ENCODE peak calls at places on chromosomes 7 and 10, in seven cellular contexts. F is CD8-positive, alpha-beta T cell; P is GM13977; V is HFF-Myc; T is AG10803; J is HCT116; B is mucosa of descending colon. U is an unnamed sample.

GRCh38 chr10:116634126-116634975 is 13.6 kb downstream of the PNLIPRP2 start:
- DNase-seq in F (no peak), P (no peak), V (no peak), T (no peak), J (peak; percentile 55), B (no peak), U (no peak)

GRCh38 chr7:44772867-44773266 is 23.6 kb upstream of the PPIA start:
- DNase-seq in F (no peak), P (no peak), V (no peak), T (no peak), J (no peak), B (no peak), U (no peak)

GRCh38 chr7:126727930-126728331 is 524.8 kb downstream of the GRM8 start:
- DNase-seq in F (no peak), P (no peak), V (peak; percentile 4), T (peak; percentile 35), J (no peak), B (no peak), U (no peak)

GRCh38 chr10:49756641-49757040 is 5.5 kb downstream of the OGDHL start:
- DNase-seq in F (no peak), P (no peak), V (no peak), T (no peak), J (no peak), B (no peak), U (no peak)

GRCh38 chr10:32377458-32378370 is 30.8 kb upstream of the EPC1 start:
- DNase-seq in F (no peak), P (no peak), V (no peak), T (peak; percentile 44), J (peak; percentile 10), B (no peak), U (no peak)

GRCh38 chr10:60524541-60524940 is 134.9 kb upstream of the ANK3 start:
- DNase-seq in F (no peak), P (no peak), V (peak; percentile 48), T (peak; percentile 64), J (no peak), B (no peak), U (no peak)

GRCh38 chr10:22159979-22160378 is 57.8 kb downstream of the EBLN1 start:
- DNase-seq in F (no peak), P (no peak), V (no peak), T (no peak), J (no peak), B (no peak), U (no peak)

GRCh38 chr10:95285556-95285955 is 5.2 kb downstream of the PDLIM1 start:
- DNase-seq in F (no peak), P (no peak), V (no peak), T (no peak), J (no peak), B (no peak), U (no peak)

GRCh38 chr7:71488308-71488707 is 356.4 kb downstream of the GALNT17 start:
- DNase-seq in F (no peak), P (no peak), V (no peak), T (peak; percentile 87), J (no peak), B (no peak), U (no peak)

GRCh38 chr10:132309879-132310591 is 2.3 kb upstream of the STK32C start:
- DNase-seq in F (no peak), P (peak; percentile 12), V (no peak), T (no peak), J (no peak), B (no peak), U (no peak)

GRCh38 chr10:128062837-128063563 is 63.2 kb downstream of the MKI67 start:
- DNase-seq in F (peak; percentile 42), P (peak; percentile 44), V (no peak), T (no peak), J (no peak), B (no peak), U (no peak)

GRCh38 chr7:123836656-123837055 is 8.3 kb upstream of the HYAL4 start:
- DNase-seq in F (no peak), P (no peak), V (no peak), T (no peak), J (no peak), B (no peak), U (no peak)

GRCh38 chr7:133530682-133531081 is 277.8 kb downstream of the EXOC4 start:
- DNase-seq in F (no peak), P (no peak), V (peak; percentile 12), T (peak; percentile 85), J (no peak), B (no peak), U (no peak)

GRCh38 chr7:106100863-106101262 is 11.2 kb downstream of the SYPL1 start:
- DNase-seq in F (no peak), P (no peak), V (no peak), T (no peak), J (no peak), B (no peak), U (no peak)

GRCh38 chr7:44755698-44756627 is 7.3 kb downstream of the ZMIZ2 start:
- DNase-seq in F (no peak), P (peak; percentile 9), V (no peak), T (no peak), J (no peak), B (no peak), U (no peak)

GRCh38 chr7:90626011-90626410 is 29.9 kb downstream of the CDK14 start:
- DNase-seq in F (no peak), P (no peak), V (no peak), T (peak; percentile 51), J (no peak), B (no peak), U (no peak)

GRCh38 chr7:47576909-47577255 is 5.0 kb downstream of the TNS3 start:
- DNase-seq in F (no peak), P (no peak), V (no peak), T (no peak), J (no peak), B (peak; percentile 38), U (no peak)

GRCh38 chr10:77247076-77247561 is 390.5 kb downstream of the KCNMA1 start:
- DNase-seq in F (no peak), P (no peak), V (no peak), T (peak; percentile 21), J (no peak), B (no peak), U (no peak)

GRCh38 chr10:29858352-29859267 is 200.8 kb downstream of the JCAD start:
- DNase-seq in F (no peak), P (no peak), V (no peak), T (peak; percentile 68), J (peak; percentile 36), B (peak; percentile 72), U (no peak)

DNA sequence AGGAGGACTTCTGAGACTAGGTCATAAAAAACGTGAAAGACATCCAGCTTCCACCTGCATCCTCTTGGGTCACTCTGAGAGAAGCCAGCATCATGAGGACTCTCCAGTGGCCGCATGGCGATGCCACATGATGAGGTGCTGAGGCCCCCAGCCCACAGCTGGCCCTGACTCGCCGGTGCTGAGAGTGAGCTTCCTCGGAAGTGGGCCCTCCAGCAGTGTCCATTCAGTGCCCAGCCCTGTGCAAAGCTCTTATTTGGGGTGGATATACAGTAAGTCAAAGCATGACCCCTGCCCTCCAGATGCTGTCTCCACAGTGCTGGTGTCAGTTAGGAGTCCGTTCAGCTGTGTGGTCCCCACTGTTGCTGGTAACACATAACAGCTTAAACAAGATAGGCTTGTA is 93.6 kb upstream of the CHST15 start:
- DNase-seq in F (no peak), P (no peak), V (no peak), T (no peak), J (no peak), B (no peak), U (no peak)
- TF ChIP-seq CTCF in F (no peak), P (no peak), V (no peak), T (no peak), J (no peak), B (no peak), U (no peak)

DNA sequence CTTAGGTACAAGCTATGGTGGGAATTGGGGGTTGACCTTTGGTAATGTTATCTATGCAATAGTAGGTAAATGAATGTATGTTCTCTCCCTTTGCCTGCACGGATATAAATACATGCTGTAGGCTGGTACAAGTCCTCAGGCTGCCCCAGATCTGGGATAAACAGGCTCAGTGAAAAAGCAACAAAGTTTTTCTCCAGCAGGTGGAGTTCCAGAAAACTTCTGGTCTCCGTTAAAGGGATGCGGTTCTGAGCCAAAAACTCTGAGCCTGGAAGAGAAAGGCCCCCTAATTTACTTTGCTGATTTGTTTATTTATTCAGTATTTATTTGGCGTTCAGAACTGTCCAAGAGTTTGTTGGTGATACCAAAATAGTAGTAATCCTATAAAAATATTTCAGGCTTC is 204.7 kb downstream of the ADRA2A start:
- DNase-seq in F (no peak), P (no peak), V (no peak), T (peak; percentile 31), J (peak; percentile 4), B (no peak), U (no peak)
- TF ChIP-seq CTCF in F (no peak), P (no peak), V (no peak), T (peak; percentile 64), J (peak; percentile 57), B (no peak), U (peak; percentile 61)

GRCh38 chr10:3467052-3467906 is 294.7 kb upstream of the PITRM1 start:
- DNase-seq in F (no peak), P (no peak), V (peak; percentile 92), T (peak; percentile 100), J (peak; percentile 93), B (peak; percentile 73), U (no peak)
- TF ChIP-seq CTCF in F (no peak), P (no peak), V (peak; percentile 57), T (peak; percentile 63), J (peak; percentile 75), B (peak; percentile 9), U (no peak)

GRCh38 chr10:68633281-68633680 is 73.1 kb downstream of the TET1 start:
- DNase-seq in F (no peak), P (no peak), V (no peak), T (no peak), J (no peak), B (no peak), U (no peak)

GRCh38 chr10:68628576-68629127 is 68.5 kb downstream of the TET1 start:
- DNase-seq in F (no peak), P (no peak), V (peak; percentile 38), T (no peak), J (no peak), B (no peak), U (no peak)

GRCh38 chr10:68636335-68636734 is 76.2 kb downstream of the TET1 start:
- DNase-seq in F (no peak), P (no peak), V (no peak), T (no peak), J (no peak), B (no peak), U (no peak)

DNA sequence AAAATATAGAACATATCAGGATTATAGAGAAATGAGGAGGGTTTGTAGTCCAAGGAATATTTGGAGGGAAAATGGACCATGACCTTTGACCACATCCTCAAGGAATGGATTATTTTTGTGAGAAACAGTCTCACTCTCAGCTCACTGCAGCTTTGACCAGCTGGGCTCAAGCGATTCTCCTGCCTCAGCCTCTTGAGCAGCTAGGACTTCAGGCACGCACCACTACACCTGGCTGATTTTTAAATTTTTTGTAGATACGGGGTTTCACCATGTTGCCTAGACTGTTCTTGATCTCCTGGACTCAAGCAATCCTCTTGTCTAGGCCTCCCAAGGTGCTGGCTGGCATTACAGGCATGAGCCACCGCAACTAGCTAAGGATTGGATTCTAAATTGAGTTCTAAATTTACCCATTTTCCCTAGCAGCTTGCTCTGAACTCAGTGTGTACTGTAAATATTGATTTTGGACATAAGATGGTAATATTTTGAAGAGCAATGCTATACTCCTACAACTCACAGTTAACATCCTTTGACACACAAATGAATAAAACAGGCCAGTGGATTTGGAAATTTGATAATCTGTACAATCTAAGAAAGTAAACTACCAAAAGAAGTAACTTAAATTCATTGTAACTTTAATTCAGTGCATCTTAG is 73.8 kb downstream of the TET1 start:
- DNase-seq in F (no peak), P (no peak), V (no peak), T (no peak), J (no peak), B (no peak), U (no peak)
- TF ChIP-seq CTCF in F (no peak), P (no peak), V (no peak), T (no peak), J (no peak), B (no peak), U (no peak)

U was measured in mesothelial cell of epicardium.